ENCODE peak calls at places on chromosomes 16 and 17, in eight cellular contexts. Y, H, Q, V, P, M, C and Z are unnamed samples.

GRCh38 chr17:43917348-43918025 is 10.2 kb upstream of the MPP2 start:
- DNase-seq in Y (peak), H (no peak), Q (no peak), V (no peak), P (no peak), M (no peak), C (no peak), Z (no peak)

GRCh38 chr17:7885357-7886226 is 3.0 kb upstream of the CHD3 start:
- DNase-seq in Y (peak), H (no peak), Q (peak), V (peak), P (no peak), M (peak), C (peak), Z (peak)

GRCh38 chr16:8589293-8590160 is 784 bp downstream of the TMEM114 start:
- DNase-seq in Y (no peak), H (no peak), Q (no peak), V (no peak), P (no peak), M (peak), C (no peak), Z (no peak)

GRCh38 chr16:10961231-10961630 is 16.9 kb downstream of the CLEC16A start:
- DNase-seq in Y (peak), H (peak), Q (no peak), V (peak), P (peak), M (no peak), C (no peak), Z (no peak)

GRCh38 chr16:75854117-75854516 is 127.8 kb upstream of the CPHXL start:
- DNase-seq in Y (no peak), H (no peak), Q (no peak), V (no peak), P (no peak), M (no peak), C (no peak), Z (no peak)

GRCh38 chr17:62933986-62934385 is 32.0 kb upstream of the TANC2 start:
- DNase-seq in Y (no peak), H (no peak), Q (no peak), V (no peak), P (no peak), M (no peak), C (peak), Z (no peak)

GRCh38 chr17:81801327-81801726 is 2.6 kb upstream of the GCGR start:
- DNase-seq in Y (no peak), H (no peak), Q (no peak), V (no peak), P (no peak), M (no peak), C (no peak), Z (no peak)

GRCh38 chr16:71426880-71427615 is 14.8 kb downstream of the TLE7 start:
- DNase-seq in Y (no peak), H (no peak), Q (no peak), V (no peak), P (no peak), M (no peak), C (no peak), Z (peak)

GRCh38 chr17:40086150-40087044 is 14.0 kb downstream of the NR1D1 start:
- DNase-seq in Y (no peak), H (no peak), Q (no peak), V (peak), P (no peak), M (peak), C (peak), Z (no peak)

GRCh38 chr16:47604306-47604705 is 143.2 kb downstream of the PHKB start:
- DNase-seq in Y (peak), H (no peak), Q (no peak), V (no peak), P (no peak), M (no peak), C (no peak), Z (no peak)

GRCh38 chr16:81451753-81452680 is 7.4 kb downstream of the CMIP start:
- DNase-seq in Y (no peak), H (no peak), Q (no peak), V (no peak), P (no peak), M (no peak), C (no peak), Z (no peak)

GRCh38 chr17:40541060-40541872 is 24.0 kb downstream of the CCR7 start:
- DNase-seq in Y (no peak), H (no peak), Q (peak), V (no peak), P (no peak), M (no peak), C (no peak), Z (peak)

GRCh38 chr16:87844809-87845208 is 24.5 kb downstream of the SLC7A5 start:
- DNase-seq in Y (no peak), H (no peak), Q (no peak), V (no peak), P (no peak), M (no peak), C (no peak), Z (no peak)

GRCh38 chr16:22813946-22814325 is at the start of gene HS3ST2:
- DNase-seq in Y (no peak), H (no peak), Q (no peak), V (peak), P (no peak), M (peak), C (peak), Z (peak)

GRCh38 chr16:88792078-88792550 is 7.1 kb upstream of the PIEZO1 start:
- DNase-seq in Y (no peak), H (no peak), Q (no peak), V (no peak), P (no peak), M (no peak), C (no peak), Z (no peak)

GRCh38 chr16:59339871-59340270 is 605.8 kb upstream of the GOT2 start:
- DNase-seq in Y (no peak), H (no peak), Q (no peak), V (no peak), P (no peak), M (no peak), C (no peak), Z (no peak)

GRCh38 chr17:65698381-65699061 is 137.1 kb upstream of the AXIN2 start:
- DNase-seq in Y (peak), H (no peak), Q (no peak), V (no peak), P (no peak), M (no peak), C (no peak), Z (no peak)

GRCh38 chr16:8855051-8855786 is 13.6 kb downstream of the CARHSP1 start:
- DNase-seq in Y (no peak), H (no peak), Q (no peak), V (no peak), P (no peak), M (peak), C (no peak), Z (no peak)

GRCh38 chr16:48949636-48950035 is 332.0 kb downstream of the CBLN1 start:
- DNase-seq in Y (peak), H (no peak), Q (no peak), V (no peak), P (no peak), M (no peak), C (no peak), Z (no peak)

GRCh38 chr17:67440311-67441051 is 63.4 kb downstream of the PITPNC1 start:
- DNase-seq in Y (no peak), H (no peak), Q (no peak), V (no peak), P (no peak), M (no peak), C (no peak), Z (no peak)

GRCh38 chr16:55832425-55832787 is 490 bp downstream of the CES1 start:
- DNase-seq in Y (no peak), H (no peak), Q (no peak), V (no peak), P (no peak), M (no peak), C (no peak), Z (no peak)

GRCh38 chr17:72173475-72174116 is 52.8 kb downstream of the SOX9 start:
- DNase-seq in Y (no peak), H (no peak), Q (no peak), V (no peak), P (no peak), M (no peak), C (peak), Z (no peak)

GRCh38 chr16:4373909-4374742 is 2.5 kb downstream of the VASN start:
- DNase-seq in Y (peak), H (peak), Q (no peak), V (peak), P (peak), M (peak), C (no peak), Z (peak)